ENCODE peak calls at places on chromosomes 2 and 18, in four cellular contexts. A is SK-N-SH, N is HepG2, M is K562. T is an unnamed sample.

GRCh38 chr2:88059979-88060906 is 4.7 kb upstream of the KRCC1 start:
- DNase-seq in A (peak), N (peak), M (peak), T (no peak)

GRCh38 chr2:85705680-85706039 is 11.5 kb downstream of the GNLY start:
- DNase-seq in M (no peak), N (peak), A (no peak), T (no peak)

GRCh38 chr18:52422985-52423601 is 83.1 kb downstream of the DCC start:
- DNase-seq in N (no peak), A (no peak), M (no peak), T (no peak)

GRCh38 chr2:237920673-237921072 is 46.1 kb upstream of the UBE2F start:
- DNase-seq in M (no peak), A (no peak), N (no peak), T (no peak)

GRCh38 chr2:109450574-109451265 is 163.0 kb downstream of the SEPTIN10 start:
- DNase-seq in N (no peak), M (no peak), A (peak), T (no peak)

GRCh38 chr2:224436634-224437033 is 34.7 kb upstream of the FAM124B start:
- DNase-seq in N (no peak), A (no peak), M (no peak), T (no peak)

GRCh38 chr2:240392948-240393830 is 42.3 kb upstream of the GPC1 start:
- DNase-seq in M (no peak), A (peak), N (no peak), T (no peak)

GRCh38 chr2:96553176-96553956 is 16.8 kb downstream of the ARID5A start:
- DNase-seq in N (no peak), A (peak), M (no peak), T (no peak)

DNA sequence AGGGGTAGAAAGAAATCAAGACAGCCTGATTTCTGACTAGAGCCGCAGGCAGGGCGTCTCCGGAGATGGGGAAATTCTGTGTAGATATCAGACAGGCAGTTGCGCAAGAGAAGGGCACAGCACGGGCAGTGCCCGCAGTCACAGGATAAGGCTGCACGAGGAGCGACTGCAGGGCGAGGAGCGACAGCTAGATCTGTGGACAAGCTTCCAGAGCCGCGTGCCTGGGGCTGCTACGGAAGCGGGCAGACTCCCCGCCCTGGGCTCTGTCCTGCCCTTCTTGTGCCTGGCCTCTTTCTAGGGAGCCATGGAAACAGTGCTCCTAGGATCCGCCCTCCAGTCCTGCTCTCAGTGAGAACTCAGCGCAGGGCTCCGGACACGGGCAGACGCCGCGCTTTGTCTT is 12.6 kb downstream of the MC5R start:
- DNase-seq in A (no peak), M (no peak), N (no peak), T (no peak)
- TF ChIP-seq SMC3 in A (no peak), M (no peak), N (no peak), T (no peak)

GRCh38 chr2:9896216-9896615 is 52.9 kb downstream of the TAF1B start:
- DNase-seq in A (no peak), M (no peak), N (peak), T (no peak)
- TF ChIP-seq FOXM1 in A (no peak), M (no peak), N (no peak), T (no peak)

GRCh38 chr2:234558642-234559041 is 61.8 kb upstream of the ARL4C start:
- DNase-seq in N (no peak), M (no peak), A (no peak), T (no peak)
- TF ChIP-seq SMC3 in N (peak), M (no peak), A (no peak), T (no peak)

GRCh38 chr2:73920577-73921545 is 5.8 kb upstream of the DGUOK start:
- DNase-seq in N (peak), A (peak), M (peak), T (no peak)
- TF ChIP-seq FOXM1 in N (no peak), A (no peak), M (no peak), T (no peak)

GRCh38 chr18:79581406-79581805 is 98.2 kb upstream of the CTDP1 start:
- DNase-seq in A (no peak), M (no peak), N (no peak), T (no peak)
- TF ChIP-seq SMC3 in A (no peak), M (no peak), N (no peak), T (no peak)

T was measured in GM12878.